ENCODE peak calls at places on chromosomes 6 and 20, in four cellular contexts. P, I, B and X are unnamed samples.

GRCh38 chr6:122839477-122839876 is 50.4 kb downstream of the SMPDL3A start:
- DNase-seq in P (no peak), B (peak; percentile 16), I (peak; percentile 61), X (peak; percentile 65)

GRCh38 chr20:43824279-43824678 is 90.4 kb upstream of the TOX2 start:
- DNase-seq in I (no peak), P (no peak), B (no peak), X (no peak)

GRCh38 chr20:19566226-19566960 is 191.7 kb upstream of the RIN2 start:
- DNase-seq in B (no peak), I (peak; percentile 33), P (no peak), X (no peak)

GRCh38 chr6:154928325-154928922 is 66.7 kb upstream of the TIAM2 start:
- DNase-seq in P (no peak), I (peak; percentile 68), B (peak; percentile 43), X (peak; percentile 75)

GRCh38 chr6:148538251-148539190 is 195.9 kb downstream of the SASH1 start:
- DNase-seq in P (no peak), I (no peak), B (no peak), X (no peak)

GRCh38 chr20:63082308-63082938 is 75.7 kb upstream of the BHLHE23 start:
- DNase-seq in B (no peak), I (peak; percentile 23), P (peak; percentile 65), X (peak; percentile 54)

GRCh38 chr20:50545123-50545522 is 34.9 kb downstream of the PTPN1 start:
- DNase-seq in B (no peak), P (no peak), I (no peak), X (no peak)

GRCh38 chr6:22145823-22146379 is 150.9 kb downstream of the PRL start:
- DNase-seq in B (no peak), P (no peak), I (peak; percentile 53), X (no peak)

GRCh38 chr6:134379086-134379485 is 61.2 kb upstream of the SGK1 start:
- DNase-seq in B (no peak), I (no peak), P (no peak), X (peak; percentile 48)

GRCh38 chr20:49631074-49631716 is 63.3 kb upstream of the PTGIS start:
- DNase-seq in I (no peak), P (no peak), B (no peak), X (no peak)

GRCh38 chr6:100457251-100457990 is 7.3 kb downstream of the SIM1 start:
- DNase-seq in P (no peak), I (no peak), B (no peak), X (no peak)

GRCh38 chr20:32067234-32067821 is 15.3 kb downstream of the HCK start:
- DNase-seq in B (no peak), I (peak; percentile 85), P (no peak), X (no peak)

GRCh38 chr6:31525932-31526591 is 2.7 kb upstream of the MCCD1 start:
- DNase-seq in B (no peak), P (no peak), I (peak; percentile 66), X (no peak)

GRCh38 chr20:56949318-56949717 is 317.1 kb downstream of the BMP7 start:
- DNase-seq in B (no peak), P (no peak), I (no peak), X (no peak)

GRCh38 chr6:150891886-150892485 is 26.5 kb downstream of the MTHFD1L start:
- DNase-seq in P (peak; percentile 64), B (peak; percentile 38), I (peak; percentile 86), X (peak; percentile 36)

GRCh38 chr20:37823276-37823980 is 79.5 kb upstream of the VSTM2L start:
- DNase-seq in B (no peak), P (no peak), I (peak; percentile 29), X (no peak)

GRCh38 chr6:116396451-116396850 is 25.7 kb downstream of the DSE start:
- DNase-seq in I (no peak), P (no peak), B (no peak), X (no peak)